ENCODE peak calls at places on chromosomes 1 and 21, in seven cellular contexts. Y is HFF-Myc, X is retinal pigment epithelial cell, B is Panc1, T is heart left ventricle, R is left lung, G is cardiac fibroblast. A is an unnamed sample.

GRCh38 chr1:3607703-3608065 is 3.6 kb downstream of the MEGF6 start:
- DNase-seq in Y (no peak), X (no peak), B (no peak), T (no peak), R (no peak), G (no peak), A (no peak)

GRCh38 chr1:234750922-234751595 is 141.1 kb upstream of the IRF2BP2 start:
- DNase-seq in Y (no peak), X (no peak), B (no peak), T (no peak), R (no peak), G (no peak), A (no peak)

GRCh38 chr21:44295163-44295601 is 4.7 kb upstream of the PFKL start:
- DNase-seq in Y (no peak), X (no peak), B (no peak), T (no peak), R (no peak), G (no peak), A (no peak)

GRCh38 chr1:105137543-105138444 is 1388.1 kb downstream of the AMY1C start:
- DNase-seq in Y (no peak), X (no peak), B (no peak), T (no peak), R (no peak), G (no peak), A (no peak)

GRCh38 chr1:216210081-216210480 is 213.2 kb downstream of the USH2A start:
- DNase-seq in Y (peak), X (no peak), B (no peak), T (no peak), R (no peak), G (no peak), A (peak)

GRCh38 chr1:169928438-169929209 is 34.9 kb upstream of the SCYL3 start:
- DNase-seq in Y (no peak), X (no peak), B (peak), T (no peak), R (no peak), G (peak), A (peak)

GRCh38 chr21:41864311-41865001 is 14.7 kb downstream of the PRDM15 start:
- DNase-seq in Y (no peak), X (no peak), B (no peak), T (no peak), R (no peak), G (no peak), A (no peak)

GRCh38 chr1:85554630-85555327 is 25.8 kb upstream of the CCN1 start:
- DNase-seq in Y (no peak), X (no peak), B (no peak), T (no peak), R (no peak), G (peak), A (peak)

GRCh38 chr21:35932232-35932911 is 128.0 kb downstream of the SETD4 start:
- DNase-seq in Y (peak), X (peak), B (no peak), T (peak), R (peak), G (peak), A (peak)

GRCh38 chr1:109482242-109482641 is 1.5 kb upstream of the ATXN7L2 start:
- DNase-seq in Y (no peak), X (no peak), B (no peak), T (no peak), R (no peak), G (no peak), A (no peak)

GRCh38 chr1:109483658-109484518 is at the start of gene ATXN7L2:
- DNase-seq in Y (peak), X (no peak), B (peak), T (peak), R (peak), G (peak), A (peak)

GRCh38 chr1:109484519-109484975 is 842 bp downstream of the ATXN7L2 start:
- DNase-seq in Y (no peak), X (no peak), B (no peak), T (no peak), R (no peak), G (no peak), A (peak)

GRCh38 chr1:109482796-109483638 is 688 bp upstream of the ATXN7L2 start:
- DNase-seq in Y (no peak), X (no peak), B (no peak), T (no peak), R (peak), G (no peak), A (peak)

DNA sequence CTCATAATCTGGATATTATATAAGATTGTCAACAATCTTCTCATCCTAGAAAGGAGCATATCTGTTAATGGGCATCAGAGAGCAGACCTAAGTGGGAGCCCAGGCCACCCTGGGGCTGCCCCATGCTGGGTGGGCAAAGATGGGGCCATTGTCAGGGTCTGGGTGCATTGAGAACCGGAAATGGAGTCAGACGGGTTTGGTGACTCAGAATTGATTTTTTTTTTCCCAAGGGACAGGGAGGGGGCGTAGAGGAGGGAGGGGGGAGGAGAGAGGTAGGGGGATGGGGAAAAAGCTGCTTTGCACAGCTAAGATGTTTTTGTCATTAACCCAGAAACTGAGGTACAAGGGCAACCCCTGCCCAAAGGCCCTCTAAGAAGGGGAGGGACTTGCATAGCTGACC is 1.3 kb downstream of the ATXN7L2 start:
- DNase-seq in Y (no peak), X (no peak), B (no peak), T (no peak), R (no peak), G (no peak), A (peak)
- H3K4me3 ChIP-seq in Y (peak), X (peak), B (peak), T (no peak), R (no peak), G (peak), A (peak)

GRCh38 chr1:233020441-233020840 is 70.0 kb downstream of the NTPCR start:
- DNase-seq in Y (no peak), X (no peak), B (no peak), T (no peak), R (no peak), G (peak), A (no peak)

GRCh38 chr1:233019921-233020320 is 69.5 kb downstream of the NTPCR start:
- DNase-seq in Y (no peak), X (no peak), B (no peak), T (no peak), R (no peak), G (no peak), A (no peak)

GRCh38 chr1:233022246-233022645 is 71.8 kb downstream of the NTPCR start:
- DNase-seq in Y (no peak), X (no peak), B (no peak), T (no peak), R (no peak), G (no peak), A (no peak)

GRCh38 chr1:233025566-233025965 is 75.2 kb downstream of the NTPCR start:
- DNase-seq in Y (no peak), X (no peak), B (no peak), T (no peak), R (no peak), G (no peak), A (no peak)

GRCh38 chr1:233025156-233025555 is 74.7 kb downstream of the NTPCR start:
- DNase-seq in Y (no peak), X (no peak), B (peak), T (peak), R (peak), G (peak), A (peak)
- TF ChIP-seq CTCF in Y (peak), X (peak), B (peak), T (peak), R (peak), G (peak), A (peak)

GRCh38 chr1:212670882-212671281 is 28.8 kb downstream of the BATF3 start:
- DNase-seq in Y (no peak), X (no peak), B (no peak), T (no peak), R (no peak), G (no peak), A (no peak)

GRCh38 chr1:212669600-212669999 is 30.0 kb downstream of the BATF3 start:
- DNase-seq in Y (no peak), X (no peak), B (no peak), T (no peak), R (no peak), G (no peak), A (no peak)

GRCh38 chr1:212669102-212669501 is 30.5 kb downstream of the BATF3 start:
- DNase-seq in Y (no peak), X (no peak), B (no peak), T (no peak), R (no peak), G (peak), A (peak)

GRCh38 chr1:212670301-212670700 is 29.3 kb downstream of the BATF3 start:
- DNase-seq in Y (no peak), X (no peak), B (no peak), T (no peak), R (no peak), G (no peak), A (no peak)

GRCh38 chr1:212671342-212672031 is 28.2 kb downstream of the BATF3 start:
- DNase-seq in Y (no peak), X (no peak), B (no peak), T (peak), R (peak), G (peak), A (peak)
- H3K4me3 ChIP-seq in Y (no peak), X (no peak), B (peak), T (no peak), R (no peak), G (no peak), A (no peak)

DNA sequence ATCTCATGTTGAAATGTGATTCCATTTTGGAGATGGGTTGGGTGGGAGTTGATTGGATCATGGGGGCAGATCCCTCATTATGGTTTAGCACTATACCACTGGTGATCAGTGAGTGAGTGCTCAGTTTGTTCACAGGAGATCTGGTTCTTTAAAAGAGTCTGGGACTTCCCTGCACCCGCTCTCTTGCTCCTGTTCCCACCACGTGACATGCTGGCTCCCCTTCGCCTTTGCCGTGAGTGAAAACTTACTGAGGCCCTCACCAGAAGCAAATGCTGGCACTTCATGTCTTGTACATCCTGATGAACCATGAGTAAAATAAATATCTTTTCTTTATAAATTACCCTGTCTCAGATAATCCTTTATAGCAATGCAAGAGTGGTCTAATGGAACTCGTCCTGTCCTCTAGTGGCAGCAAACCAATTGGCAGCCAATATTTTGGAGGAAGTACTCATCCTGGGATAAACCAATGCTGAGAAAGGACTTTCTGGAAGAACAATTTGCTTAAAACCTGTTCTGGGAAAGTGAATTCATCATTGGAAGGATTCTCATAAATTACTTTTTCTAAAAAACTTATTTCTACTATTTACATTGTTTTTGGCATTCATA is 27.8 kb upstream of the CYP4A11 start:
- DNase-seq in Y (no peak), X (no peak), B (no peak), T (no peak), R (no peak), G (no peak), A (no peak)
- TF ChIP-seq CTCF in Y (no peak), X (peak), B (peak), T (no peak), R (no peak), G (no peak), A (no peak)

GRCh38 chr1:9726406-9726805 is 74.9 kb downstream of the PIK3CD start:
- DNase-seq in Y (no peak), X (no peak), B (no peak), T (no peak), R (no peak), G (no peak), A (no peak)
- H3K4me3 ChIP-seq in Y (no peak), X (no peak), B (no peak), T (no peak), R (no peak), G (no peak), A (no peak)

DNA sequence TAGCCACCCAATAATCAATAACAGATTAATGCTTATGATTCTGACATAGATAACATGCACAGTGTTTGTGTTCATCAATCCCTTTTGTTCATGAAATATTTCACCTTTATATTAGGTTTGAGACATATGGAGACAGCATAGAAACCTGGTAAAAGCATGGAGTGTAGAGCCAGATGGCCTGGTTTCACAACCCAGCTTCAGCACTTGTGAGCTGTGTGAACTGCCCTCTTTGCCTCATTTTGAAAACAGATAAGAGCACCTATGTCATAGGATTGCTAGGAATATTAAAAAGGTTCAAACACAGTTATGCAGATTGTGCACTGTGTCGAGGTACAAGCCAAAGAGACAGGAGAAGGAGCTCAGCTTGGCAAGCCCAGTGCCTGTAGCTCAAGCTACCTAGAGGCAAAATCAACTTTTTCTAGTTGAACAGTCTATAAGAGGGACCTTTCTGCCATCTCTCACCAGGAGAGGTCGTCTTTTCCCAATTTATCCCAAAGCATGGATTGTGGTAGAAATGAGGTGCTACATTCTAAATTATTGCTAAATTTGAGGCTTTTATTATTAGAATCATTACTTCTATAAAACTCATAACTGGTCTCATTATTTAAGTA is 5.0 kb downstream of the CHODL start:
- DNase-seq in Y (no peak), X (no peak), B (no peak), T (no peak), R (no peak), G (no peak), A (no peak)
- TF ChIP-seq CTCF in Y (peak), X (peak), B (no peak), T (no peak), R (no peak), G (no peak), A (no peak)

GRCh38 chr1:220160027-220160426 is 66.1 kb downstream of the IARS2 start:
- DNase-seq in Y (no peak), X (no peak), B (no peak), T (no peak), R (no peak), G (peak), A (no peak)
- H3K4me3 ChIP-seq in Y (no peak), X (no peak), B (no peak), T (no peak), R (no peak), G (no peak), A (no peak)

GRCh38 chr1:18926315-18927081 is 24.1 kb upstream of the ALDH4A1 start:
- DNase-seq in Y (peak), X (no peak), B (peak), T (peak), R (peak), G (peak), A (peak)
- TF ChIP-seq CTCF in Y (no peak), X (peak), B (no peak), T (no peak), R (no peak), G (no peak), A (no peak)

GRCh38 chr21:38494688-38495087 is 3.6 kb downstream of the ERG start:
- DNase-seq in Y (no peak), X (no peak), B (no peak), T (no peak), R (peak), G (no peak), A (no peak)

GRCh38 chr21:38494254-38494648 is 4.0 kb downstream of the ERG start:
- DNase-seq in Y (no peak), X (no peak), B (no peak), T (no peak), R (no peak), G (no peak), A (no peak)

GRCh38 chr21:38495242-38495641 is 3.0 kb downstream of the ERG start:
- DNase-seq in Y (no peak), X (no peak), B (no peak), T (no peak), R (no peak), G (no peak), A (no peak)

GRCh38 chr21:38492002-38492401 is 6.3 kb downstream of the ERG start:
- DNase-seq in Y (no peak), X (no peak), B (no peak), T (no peak), R (no peak), G (no peak), A (no peak)

GRCh38 chr21:38493549-38494253 is 4.6 kb downstream of the ERG start:
- DNase-seq in Y (no peak), X (no peak), B (no peak), T (no peak), R (no peak), G (no peak), A (no peak)
- H3K4me3 ChIP-seq in Y (no peak), X (no peak), B (no peak), T (no peak), R (no peak), G (no peak), A (no peak)

GRCh38 chr1:26413031-26413430 is 2.4 kb downstream of the LIN28A start:
- DNase-seq in Y (no peak), X (no peak), B (no peak), T (no peak), R (no peak), G (no peak), A (no peak)

GRCh38 chr1:26419494-26419893 is 8.9 kb downstream of the LIN28A start:
- DNase-seq in Y (no peak), X (no peak), B (no peak), T (no peak), R (no peak), G (no peak), A (no peak)

GRCh38 chr1:26412180-26412840 is 1.7 kb downstream of the LIN28A start:
- DNase-seq in Y (no peak), X (no peak), B (no peak), T (no peak), R (no peak), G (no peak), A (no peak)

GRCh38 chr1:26418865-26419349 is 8.3 kb downstream of the LIN28A start:
- DNase-seq in Y (no peak), X (no peak), B (no peak), T (no peak), R (no peak), G (no peak), A (no peak)

GRCh38 chr1:26417111-26417510 is 6.5 kb downstream of the LIN28A start:
- DNase-seq in Y (peak), X (no peak), B (peak), T (peak), R (peak), G (peak), A (peak)
- TF ChIP-seq CTCF in Y (peak), X (peak), B (peak), T (peak), R (peak), G (peak), A (peak)